ENCODE peak calls at places on chromosomes 3 and 15, in ten cellular contexts. B is T-helper 2 cell, R is esophagus squamous epithelium, Q is upper lobe of right lung, X is caudate nucleus, F is GM13977, J is GM23248, S is RPMI7951, I is progenitor cell of endocrine pancreas, E is iris pigment epithelial cell. N is an unnamed sample.

GRCh38 chr3:184259878-184260570 is 1.3 kb downstream of the CAMK2N2 start:
- DNase-seq in E (peak), X (no peak), I (peak), S (peak), F (peak), Q (no peak), R (no peak), J (peak), B (no peak), N (peak)

GRCh38 chr15:62719316-62719715 is 323.2 kb upstream of the TPM1 start:
- DNase-seq in Q (no peak), E (peak), X (no peak), J (peak), I (no peak), F (no peak), S (peak), B (no peak), R (no peak), N (no peak)

GRCh38 chr3:52838561-52839267 is 3.9 kb upstream of the MUSTN1 start:
- DNase-seq in S (no peak), Q (no peak), R (no peak), F (no peak), X (no peak), B (no peak), I (no peak), J (no peak), E (no peak), N (no peak)

GRCh38 chr15:38512901-38513300 is 51.7 kb downstream of the RASGRP1 start:
- DNase-seq in Q (no peak), F (no peak), R (no peak), B (no peak), I (no peak), J (no peak), X (no peak), S (no peak), E (no peak), N (no peak)

GRCh38 chr15:101232677-101233076 is 19.2 kb downstream of the CHSY1 start:
- DNase-seq in S (no peak), X (no peak), B (no peak), F (no peak), E (no peak), R (no peak), I (no peak), J (no peak), Q (no peak), N (no peak)

GRCh38 chr3:194537732-194538247 is 51.0 kb upstream of the ATP13A3 start:
- DNase-seq in I (no peak), S (peak), B (no peak), R (no peak), F (no peak), J (peak), Q (no peak), E (peak), X (no peak), N (no peak)

GRCh38 chr3:172913911-172914730 is 163.6 kb downstream of the ECT2 start:
- DNase-seq in J (no peak), I (no peak), E (peak), S (no peak), R (no peak), X (no peak), F (no peak), B (no peak), Q (no peak), N (no peak)

GRCh38 chr15:32861741-32862140 is 143.9 kb downstream of the GREM1 start:
- DNase-seq in R (no peak), B (no peak), Q (peak), J (peak), X (no peak), F (no peak), E (peak), I (no peak), S (peak), N (peak)

GRCh38 chr3:46280105-46280797 is 38.0 kb downstream of the CCR3 start:
- DNase-seq in R (no peak), S (peak), F (peak), J (peak), Q (no peak), B (no peak), X (no peak), E (peak), I (no peak), N (no peak)

GRCh38 chr3:123419850-123420292 is 29.0 kb downstream of the ADCY5 start:
- DNase-seq in J (peak), S (peak), Q (no peak), R (no peak), E (no peak), X (peak), F (no peak), I (no peak), B (no peak), N (no peak)

GRCh38 chr3:78977073-78977472 is 790.7 kb downstream of the ROBO1 start:
- DNase-seq in I (no peak), J (peak), B (no peak), F (no peak), S (no peak), Q (no peak), E (no peak), X (no peak), R (no peak), N (no peak)

GRCh38 chr3:141076821-141077571 is 25.8 kb downstream of the SPSB4 start:
- DNase-seq in R (no peak), B (no peak), J (peak), E (peak), I (no peak), Q (peak), S (no peak), X (no peak), F (no peak), N (no peak)

GRCh38 chr15:89500397-89501270 is 4.3 kb upstream of the RHCG start:
- DNase-seq in I (no peak), B (no peak), S (no peak), Q (no peak), X (no peak), F (no peak), E (no peak), R (no peak), J (no peak), N (no peak)

GRCh38 chr3:54836876-54837275 is 91.0 kb downstream of the LRTM1 start:
- DNase-seq in J (no peak), F (no peak), R (no peak), E (no peak), I (no peak), S (peak), Q (no peak), X (no peak), B (no peak), N (no peak)

GRCh38 chr15:90592144-90592887 is 62.6 kb downstream of the CRTC3 start:
- DNase-seq in Q (no peak), E (peak), X (no peak), B (no peak), J (peak), R (no peak), S (peak), I (no peak), F (no peak), N (no peak)

GRCh38 chr3:15693340-15693739 is 91.8 kb downstream of the BTD start:
- DNase-seq in S (peak), F (no peak), B (no peak), J (peak), X (no peak), I (no peak), E (peak), R (no peak), Q (no peak), N (no peak)

GRCh38 chr3:24472358-24472757 is 22.3 kb downstream of the THRB start:
- DNase-seq in I (no peak), J (peak), S (peak), B (no peak), X (no peak), Q (no peak), E (peak), F (no peak), R (no peak), N (no peak)

GRCh38 chr15:26771168-26771916 is 1.5 kb downstream of the GABRB3 start:
- DNase-seq in E (no peak), J (peak), I (peak), S (no peak), X (no peak), Q (peak), R (no peak), B (no peak), F (no peak), N (peak)

GRCh38 chr3:150308481-150308918 is 99.6 kb upstream of the TSC22D2 start:
- DNase-seq in I (no peak), F (no peak), B (no peak), E (peak), R (no peak), Q (no peak), J (no peak), S (peak), X (no peak), N (no peak)

GRCh38 chr15:39828374-39828931 is 45.8 kb upstream of the FSIP1 start:
- DNase-seq in F (no peak), X (peak), Q (no peak), B (no peak), J (peak), I (no peak), R (no peak), E (peak), S (peak), N (peak)

GRCh38 chr15:31034152-31034551 is 42.7 kb upstream of the MTMR10 start:
- DNase-seq in J (peak), Q (no peak), I (no peak), R (no peak), B (no peak), X (no peak), S (no peak), F (no peak), E (peak), N (no peak)

GRCh38 chr3:134427400-134428111 is 53.3 kb upstream of the AMOTL2 start:
- DNase-seq in F (no peak), X (no peak), E (peak), S (peak), I (no peak), B (no peak), Q (no peak), J (peak), R (no peak), N (no peak)

GRCh38 chr15:40697916-40698315 is 2.9 kb downstream of the RAD51 start:
- DNase-seq in X (no peak), I (no peak), J (no peak), B (no peak), F (no peak), R (no peak), E (no peak), Q (no peak), S (no peak), N (no peak)

GRCh38 chr15:89362203-89363101 is 27.8 kb upstream of the POLG start:
- DNase-seq in J (no peak), E (no peak), X (peak), F (no peak), R (no peak), B (no peak), I (no peak), Q (no peak), S (no peak), N (peak)

GRCh38 chr3:67647390-67647878 is 7.0 kb downstream of the SUCLG2 start:
- DNase-seq in Q (no peak), J (peak), F (no peak), B (no peak), X (no peak), E (peak), I (no peak), R (no peak), S (peak), N (no peak)

GRCh38 chr3:112002458-112002971 is 3.8 kb downstream of the TAGLN3 start:
- DNase-seq in S (peak), B (no peak), Q (no peak), R (no peak), X (no peak), E (peak), J (peak), I (no peak), F (no peak), N (no peak)

GRCh38 chr3:58685641-58686040 is 19.1 kb upstream of the FAM3D start:
- DNase-seq in I (no peak), S (no peak), F (no peak), B (no peak), X (no peak), R (no peak), Q (no peak), J (no peak), E (no peak), N (no peak)

GRCh38 chr3:52892625-52893311 is 4.6 kb downstream of the STIMATE start:
- DNase-seq in B (no peak), E (peak), F (peak), R (no peak), I (no peak), J (peak), Q (no peak), X (no peak), S (no peak), N (no peak)

GRCh38 chr3:160224811-160225180 is 426 bp upstream of the C3orf80 start:
- DNase-seq in I (no peak), S (no peak), B (no peak), J (no peak), Q (no peak), R (no peak), F (no peak), X (no peak), E (no peak), N (no peak)

GRCh38 chr3:128515967-128516366 is 23.0 kb upstream of the GATA2 start:
- DNase-seq in J (no peak), E (no peak), Q (no peak), I (no peak), S (no peak), F (no peak), X (no peak), B (no peak), R (no peak), N (no peak)

GRCh38 chr3:57892423-57892822 is 115.8 kb upstream of the FLNB start:
- DNase-seq in J (peak), F (no peak), I (no peak), Q (no peak), S (peak), X (no peak), B (no peak), E (peak), R (no peak), N (no peak)

GRCh38 chr3:33401781-33402180 is 38.4 kb downstream of the UBP1 start:
- DNase-seq in J (peak), I (no peak), B (no peak), Q (no peak), R (no peak), X (no peak), S (no peak), F (no peak), E (peak), N (no peak)

GRCh38 chr3:196159952-196160804 is 51.0 kb downstream of the ZDHHC19 start:
- DNase-seq in I (peak), F (peak), J (peak), X (no peak), S (no peak), E (peak), Q (peak), R (peak), B (no peak), N (no peak)

GRCh38 chr3:114809668-114810413 is 337.2 kb downstream of the ZBTB20 start:
- DNase-seq in R (no peak), E (peak), F (peak), S (peak), Q (no peak), X (no peak), J (no peak), I (no peak), B (no peak), N (no peak)

GRCh38 chr15:42725331-42725903 is 11.5 kb downstream of the CDAN1 start:
- DNase-seq in J (no peak), E (peak), R (no peak), Q (no peak), X (no peak), I (no peak), S (no peak), B (no peak), F (no peak), N (no peak)